ENCODE peak calls at places on chromosomes 11 and 22, in seven cellular contexts. E is CD8-positive, alpha-beta T cell; F is lung; Z is psoas muscle; L is HCT116; O is stomach; U is thoracic aorta. K is an unnamed sample.

GRCh38 chr22:37331034-37331428 is 48.7 kb downstream of the CYTH4 start:
- DNase-seq in E (no peak), F (no peak), Z (no peak), L (no peak), O (no peak), U (no peak), K (no peak)

GRCh38 chr11:123174196-123175183 is 20.6 kb downstream of the CLMP start:
- DNase-seq in E (no peak), F (peak), Z (peak), L (no peak), O (peak), U (no peak), K (no peak)

GRCh38 chr22:22199634-22200033 is 45.0 kb upstream of the VPREB1 start:
- DNase-seq in E (no peak), F (no peak), Z (no peak), L (no peak), O (no peak), U (no peak), K (no peak)

GRCh38 chr11:77126861-77127673 is 979 bp upstream of the MYO7A start:
- DNase-seq in E (peak), F (no peak), Z (peak), L (no peak), O (peak), U (no peak), K (no peak)

GRCh38 chr11:69209936-69210659 is 54.4 kb downstream of the SMIM38 start:
- DNase-seq in E (no peak), F (no peak), Z (no peak), L (no peak), O (no peak), U (no peak), K (no peak)

GRCh38 chr11:61839742-61840141 is 11.6 kb downstream of the FADS2 start:
- DNase-seq in E (no peak), F (no peak), Z (no peak), L (no peak), O (no peak), U (no peak), K (no peak)

GRCh38 chr11:17432041-17432440 is 43.6 kb upstream of the KCNJ11 start:
- DNase-seq in E (no peak), F (no peak), Z (no peak), L (no peak), O (no peak), U (no peak), K (no peak)

GRCh38 chr11:113446938-113447337 is 28.3 kb downstream of the DRD2 start:
- DNase-seq in E (no peak), F (no peak), Z (no peak), L (no peak), O (no peak), U (no peak), K (no peak)

GRCh38 chr11:76083563-76084451 is 122.5 kb downstream of the WNT11 start:
- DNase-seq in E (no peak), F (no peak), Z (no peak), L (no peak), O (no peak), U (no peak), K (no peak)

GRCh38 chr22:47173535-47174021 is 411.1 kb downstream of the TBC1D22A start:
- DNase-seq in E (no peak), F (no peak), Z (peak), L (no peak), O (no peak), U (no peak), K (no peak)

GRCh38 chr11:86068138-86068861 is 584 bp downstream of the PICALM start:
- DNase-seq in E (peak), F (peak), Z (peak), L (no peak), O (peak), U (peak), K (no peak)

GRCh38 chr11:36631704-36632287 is 33.8 kb upstream of the RAG2 start:
- DNase-seq in E (no peak), F (no peak), Z (no peak), L (no peak), O (no peak), U (no peak), K (no peak)

GRCh38 chr11:121448431-121448941 is 3.6 kb upstream of the SORL1 start:
- DNase-seq in E (no peak), F (no peak), Z (no peak), L (no peak), O (no peak), U (no peak), K (no peak)

GRCh38 chr22:20427945-20428417 is 9.6 kb downstream of the SCARF2 start:
- DNase-seq in E (no peak), F (no peak), Z (no peak), L (no peak), O (no peak), U (no peak), K (no peak)

GRCh38 chr22:20430641-20431519 is 6.7 kb downstream of the SCARF2 start:
- DNase-seq in E (peak), F (no peak), Z (no peak), L (peak), O (peak), U (no peak), K (no peak)

GRCh38 chr22:20428496-20429253 is 8.9 kb downstream of the SCARF2 start:
- DNase-seq in E (no peak), F (no peak), Z (no peak), L (no peak), O (no peak), U (no peak), K (no peak)

GRCh38 chr22:20430101-20430640 is 7.5 kb downstream of the SCARF2 start:
- DNase-seq in E (no peak), F (no peak), Z (no peak), L (no peak), O (no peak), U (no peak), K (no peak)

GRCh38 chr22:20429254-20430100 is 8.1 kb downstream of the SCARF2 start:
- DNase-seq in E (peak), F (peak), Z (no peak), L (no peak), O (peak), U (no peak), K (no peak)
- H3K4me3 ChIP-seq in E (peak), F (no peak), Z (peak), L (peak), O (peak), U (peak), K (peak)

DNA sequence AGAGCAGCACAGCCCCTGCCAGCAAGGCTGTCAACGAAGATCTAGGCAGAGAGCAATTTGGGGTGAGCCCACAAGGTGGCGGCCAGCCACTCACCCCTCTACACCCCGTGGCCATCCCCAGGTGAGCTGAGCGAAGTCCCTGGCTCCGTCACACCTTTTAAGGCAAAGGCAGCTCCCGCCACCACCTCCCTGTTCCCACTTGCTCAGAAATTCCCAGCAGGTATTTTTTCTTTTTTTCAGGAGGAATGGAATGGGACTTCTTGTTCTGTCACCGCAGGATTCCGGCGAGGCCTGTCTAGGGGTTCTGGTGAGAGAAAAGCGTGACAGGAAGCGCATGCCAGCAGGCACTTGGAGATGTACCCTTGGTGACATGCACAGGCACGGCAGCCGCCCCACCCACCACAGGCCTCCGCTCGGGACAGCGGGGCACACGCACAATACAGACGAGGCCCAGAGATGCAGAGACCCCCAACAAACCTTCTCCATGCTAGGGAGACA is 10.0 kb downstream of the RPL3 start:
- DNase-seq in E (no peak), F (no peak), Z (no peak), L (no peak), O (no peak), U (no peak), K (no peak)
- TF ChIP-seq CTCF in E (no peak), F (no peak), Z (no peak), L (peak), O (peak), U (peak), K (peak)

GRCh38 chr11:129976371-129976770 is 26.3 kb downstream of the PRDM10 start:
- DNase-seq in E (no peak), F (no peak), Z (no peak), L (no peak), O (no peak), U (no peak), K (no peak)
- H3K4me3 ChIP-seq in E (no peak), F (no peak), Z (no peak), L (no peak), O (no peak), U (no peak), K (no peak)

GRCh38 chr11:44178381-44178780 is 82.9 kb downstream of the EXT2 start:
- DNase-seq in E (no peak), F (no peak), Z (no peak), L (no peak), O (no peak), U (no peak), K (no peak)
- TF ChIP-seq CTCF in E (no peak), F (no peak), Z (peak), L (no peak), O (no peak), U (no peak), K (no peak)